ENCODE peak calls at places on chromosomes 11 and 22, in four cellular contexts. B is T-helper 2 cell; W is choroid plexus epithelial cell; M is stimulated activated CD8-positive, alpha-beta memory T cell treated with anti-CD3 and anti-CD28 coated beads, Interleukin-2, amount 100 ng/mL, for 48 hours. V is an unnamed sample.

GRCh38 chr11:125167954-125168821 is 3.6 kb downstream of the PKNOX2 start:
- DNase-seq in M (no peak), W (peak), B (no peak), V (no peak)

GRCh38 chr11:81174646-81175330 is 1558.9 kb downstream of the FAM181B start:
- DNase-seq in B (no peak), M (no peak), W (no peak), V (no peak)

GRCh38 chr11:70187771-70188170 is 15.3 kb upstream of the FADD start:
- DNase-seq in M (no peak), W (no peak), B (no peak), V (no peak)

GRCh38 chr22:21044931-21045584 is 688 bp upstream of the LRRC74B start:
- DNase-seq in M (no peak), B (no peak), W (peak), V (peak)

GRCh38 chr22:43262990-43263644 is 76.2 kb upstream of the TTLL12 start:
- DNase-seq in B (no peak), M (peak), W (peak), V (no peak)

GRCh38 chr11:123174196-123175183 is 20.6 kb downstream of the CLMP start:
- DNase-seq in B (no peak), M (no peak), W (peak), V (no peak)

GRCh38 chr11:119607726-119608125 is 121.3 kb downstream of the NECTIN1 start:
- DNase-seq in B (no peak), M (no peak), W (no peak), V (no peak)

GRCh38 chr11:120807414-120808150 is 216.3 kb upstream of the TBCEL start:
- DNase-seq in W (peak), B (no peak), M (no peak), V (no peak)

GRCh38 chr11:34354782-34355181 is 3.0 kb downstream of the ABTB2 start:
- DNase-seq in M (no peak), W (no peak), B (no peak), V (no peak)

GRCh38 chr22:24772493-24773220 is 1.9 kb downstream of the PIWIL3 start:
- DNase-seq in W (peak), M (no peak), B (no peak), V (no peak)

GRCh38 chr11:34631297-34631696 is 10.4 kb downstream of the EHF start:
- DNase-seq in W (no peak), M (no peak), B (no peak), V (no peak)

GRCh38 chr11:58578635-58579191 is at the start of gene ZFP91:
- DNase-seq in W (peak), M (peak), B (peak), V (peak)

V was measured in activated B cell treated with CpG ODN at 0.5 μM for 24 hours.